ENCODE peak calls at places on chromosomes 16 and 17, in five cellular contexts. One of them, this sample, is unnamed.

GRCh38 chr17:44197980-44198720 is 1.5 kb downstream of the ATXN7L3 start:
- DNase-seq in tibial nerve: peak
- DNase-seq in thoracic aorta: no peak
- DNase-seq in endodermal cell: no peak
- DNase-seq in foreskin keratinocyte: no peak
- DNase-seq in this sample: peak

GRCh38 chr16:3020247-3020603 is at the start of gene TNFRSF12A:
- DNase-seq in tibial nerve: peak
- DNase-seq in thoracic aorta: no peak
- DNase-seq in endodermal cell: peak
- DNase-seq in foreskin keratinocyte: peak
- DNase-seq in this sample: peak

GRCh38 chr16:58634265-58634802 is 4.7 kb upstream of the CNOT1 start:
- DNase-seq in tibial nerve: no peak
- DNase-seq in thoracic aorta: no peak
- DNase-seq in endodermal cell: peak
- DNase-seq in foreskin keratinocyte: no peak
- DNase-seq in this sample: no peak

GRCh38 chr17:82952019-82952418 is 112.2 kb upstream of the ZNF750 start:
- DNase-seq in tibial nerve: no peak
- DNase-seq in thoracic aorta: no peak
- DNase-seq in endodermal cell: no peak
- DNase-seq in foreskin keratinocyte: no peak
- DNase-seq in this sample: no peak

GRCh38 chr16:60013076-60013475 is 1279.0 kb upstream of the GOT2 start:
- DNase-seq in tibial nerve: no peak
- DNase-seq in thoracic aorta: no peak
- DNase-seq in endodermal cell: no peak
- DNase-seq in foreskin keratinocyte: no peak
- DNase-seq in this sample: no peak

GRCh38 chr17:360141-360705 is 7.6 kb upstream of the RPH3AL start:
- DNase-seq in tibial nerve: no peak
- DNase-seq in thoracic aorta: no peak
- DNase-seq in endodermal cell: no peak
- DNase-seq in foreskin keratinocyte: no peak
- DNase-seq in this sample: no peak

GRCh38 chr17:72600934-72601333 is 480.1 kb downstream of the SOX9 start:
- DNase-seq in tibial nerve: no peak
- DNase-seq in thoracic aorta: no peak
- DNase-seq in endodermal cell: no peak
- DNase-seq in foreskin keratinocyte: peak
- DNase-seq in this sample: no peak

GRCh38 chr17:50095626-50096037 is 481 bp downstream of the PDK2 start:
- DNase-seq in tibial nerve: no peak
- DNase-seq in thoracic aorta: no peak
- DNase-seq in endodermal cell: peak
- DNase-seq in foreskin keratinocyte: no peak
- DNase-seq in this sample: peak

GRCh38 chr17:47305302-47305923 is 18.3 kb upstream of the EFCAB13 start:
- DNase-seq in tibial nerve: no peak
- DNase-seq in thoracic aorta: no peak
- DNase-seq in endodermal cell: peak
- DNase-seq in foreskin keratinocyte: peak
- DNase-seq in this sample: peak

GRCh38 chr16:78894872-78895271 is 705.7 kb downstream of the MAF start:
- DNase-seq in tibial nerve: no peak
- DNase-seq in thoracic aorta: no peak
- DNase-seq in endodermal cell: no peak
- DNase-seq in foreskin keratinocyte: no peak
- DNase-seq in this sample: no peak

GRCh38 chr17:79923974-79924638 is 84.9 kb upstream of the CBX4 start:
- DNase-seq in tibial nerve: no peak
- DNase-seq in thoracic aorta: no peak
- DNase-seq in endodermal cell: peak
- DNase-seq in foreskin keratinocyte: no peak
- DNase-seq in this sample: no peak

GRCh38 chr17:79924639-79924976 is 85.4 kb upstream of the CBX4 start:
- DNase-seq in tibial nerve: no peak
- DNase-seq in thoracic aorta: no peak
- DNase-seq in endodermal cell: no peak
- DNase-seq in foreskin keratinocyte: no peak
- DNase-seq in this sample: no peak

GRCh38 chr17:79926308-79927135 is 87.3 kb upstream of the CBX4 start:
- DNase-seq in tibial nerve: no peak
- DNase-seq in thoracic aorta: no peak
- DNase-seq in endodermal cell: no peak
- DNase-seq in foreskin keratinocyte: no peak
- DNase-seq in this sample: no peak

GRCh38 chr17:79926002-79926307 is 86.7 kb upstream of the CBX4 start:
- DNase-seq in tibial nerve: no peak
- DNase-seq in thoracic aorta: no peak
- DNase-seq in endodermal cell: no peak
- DNase-seq in foreskin keratinocyte: no peak
- DNase-seq in this sample: no peak

GRCh38 chr17:79925242-79925957 is 86.2 kb upstream of the CBX4 start:
- DNase-seq in tibial nerve: no peak
- DNase-seq in thoracic aorta: no peak
- DNase-seq in endodermal cell: peak
- DNase-seq in foreskin keratinocyte: no peak
- DNase-seq in this sample: peak
- TF ChIP-seq CTCF in tibial nerve: no peak
- TF ChIP-seq CTCF in thoracic aorta: no peak
- TF ChIP-seq CTCF in endodermal cell: no peak
- TF ChIP-seq CTCF in foreskin keratinocyte: no peak
- TF ChIP-seq CTCF in this sample: no peak

GRCh38 chr16:89334988-89335802 is 117.7 kb downstream of the ZNF778 start:
- DNase-seq in tibial nerve: no peak
- DNase-seq in thoracic aorta: no peak
- DNase-seq in endodermal cell: no peak
- DNase-seq in foreskin keratinocyte: no peak
- DNase-seq in this sample: no peak

GRCh38 chr16:89334050-89334449 is 116.5 kb downstream of the ZNF778 start:
- DNase-seq in tibial nerve: no peak
- DNase-seq in thoracic aorta: no peak
- DNase-seq in endodermal cell: no peak
- DNase-seq in foreskin keratinocyte: no peak
- DNase-seq in this sample: no peak

GRCh38 chr16:89335803-89336485 is 118.4 kb downstream of the ZNF778 start:
- DNase-seq in tibial nerve: no peak
- DNase-seq in thoracic aorta: no peak
- DNase-seq in endodermal cell: no peak
- DNase-seq in foreskin keratinocyte: no peak
- DNase-seq in this sample: no peak

GRCh38 chr16:89332248-89333245 is 115.0 kb downstream of the ZNF778 start:
- DNase-seq in tibial nerve: no peak
- DNase-seq in thoracic aorta: no peak
- DNase-seq in endodermal cell: no peak
- DNase-seq in foreskin keratinocyte: no peak
- DNase-seq in this sample: no peak

DNA sequence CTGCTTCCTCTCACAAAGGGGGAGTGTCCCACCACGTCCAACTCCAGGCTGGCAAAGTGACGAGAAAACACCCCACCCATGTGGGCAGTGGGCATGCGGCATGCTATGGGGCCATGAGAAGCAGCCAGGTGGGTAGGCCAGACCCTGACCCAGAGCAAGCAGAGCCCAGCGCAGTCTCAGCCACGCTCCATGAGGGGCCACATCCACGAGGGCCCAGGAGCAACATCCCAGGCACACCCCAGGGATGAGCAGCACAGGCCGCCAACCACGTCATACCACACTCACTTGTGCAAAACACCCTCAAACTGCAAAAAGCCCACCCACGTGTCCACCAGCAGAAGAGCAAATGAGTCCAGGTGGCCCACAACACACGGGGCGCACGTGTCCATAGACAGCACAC is 117.0 kb downstream of the ZNF778 start:
- DNase-seq in tibial nerve: no peak
- DNase-seq in thoracic aorta: no peak
- DNase-seq in endodermal cell: no peak
- DNase-seq in foreskin keratinocyte: no peak
- DNase-seq in this sample: no peak
- H3K27ac ChIP-seq in tibial nerve: peak
- H3K27ac ChIP-seq in thoracic aorta: no peak
- H3K27ac ChIP-seq in endodermal cell: peak
- H3K27ac ChIP-seq in foreskin keratinocyte: no peak
- H3K27ac ChIP-seq in this sample: peak

GRCh38 chr16:81936209-81936608 is 75.1 kb downstream of the SDR42E1 start:
- DNase-seq in tibial nerve: no peak
- DNase-seq in thoracic aorta: no peak
- DNase-seq in endodermal cell: no peak
- DNase-seq in foreskin keratinocyte: no peak
- DNase-seq in this sample: no peak

GRCh38 chr16:81940781-81941560 is 70.3 kb downstream of the SDR42E1 start:
- DNase-seq in tibial nerve: no peak
- DNase-seq in thoracic aorta: no peak
- DNase-seq in endodermal cell: peak
- DNase-seq in foreskin keratinocyte: no peak
- DNase-seq in this sample: peak

GRCh38 chr16:81938331-81939163 is 72.7 kb downstream of the SDR42E1 start:
- DNase-seq in tibial nerve: no peak
- DNase-seq in thoracic aorta: no peak
- DNase-seq in endodermal cell: no peak
- DNase-seq in foreskin keratinocyte: no peak
- DNase-seq in this sample: no peak

GRCh38 chr16:81937305-81938038 is 73.8 kb downstream of the SDR42E1 start:
- DNase-seq in tibial nerve: no peak
- DNase-seq in thoracic aorta: no peak
- DNase-seq in endodermal cell: no peak
- DNase-seq in foreskin keratinocyte: peak
- DNase-seq in this sample: no peak

GRCh38 chr16:81939164-81940067 is 71.9 kb downstream of the SDR42E1 start:
- DNase-seq in tibial nerve: no peak
- DNase-seq in thoracic aorta: no peak
- DNase-seq in endodermal cell: peak
- DNase-seq in foreskin keratinocyte: no peak
- DNase-seq in this sample: no peak
- TF ChIP-seq CTCF in tibial nerve: no peak
- TF ChIP-seq CTCF in thoracic aorta: no peak
- TF ChIP-seq CTCF in endodermal cell: peak
- TF ChIP-seq CTCF in foreskin keratinocyte: peak
- TF ChIP-seq CTCF in this sample: no peak

GRCh38 chr16:65782537-65783290 is 583.8 kb upstream of the CDH5 start:
- DNase-seq in tibial nerve: no peak
- DNase-seq in thoracic aorta: no peak
- DNase-seq in endodermal cell: no peak
- DNase-seq in foreskin keratinocyte: peak
- DNase-seq in this sample: peak

GRCh38 chr16:65781855-65782254 is 584.6 kb upstream of the CDH5 start:
- DNase-seq in tibial nerve: no peak
- DNase-seq in thoracic aorta: no peak
- DNase-seq in endodermal cell: no peak
- DNase-seq in foreskin keratinocyte: no peak
- DNase-seq in this sample: no peak

GRCh38 chr16:65781363-65781762 is 585.1 kb upstream of the CDH5 start:
- DNase-seq in tibial nerve: no peak
- DNase-seq in thoracic aorta: no peak
- DNase-seq in endodermal cell: no peak
- DNase-seq in foreskin keratinocyte: no peak
- DNase-seq in this sample: no peak

GRCh38 chr16:65786916-65787315 is 579.6 kb upstream of the CDH5 start:
- DNase-seq in tibial nerve: peak
- DNase-seq in thoracic aorta: no peak
- DNase-seq in endodermal cell: no peak
- DNase-seq in foreskin keratinocyte: no peak
- DNase-seq in this sample: no peak

GRCh38 chr16:65783709-65784474 is 582.6 kb upstream of the CDH5 start:
- DNase-seq in tibial nerve: no peak
- DNase-seq in thoracic aorta: no peak
- DNase-seq in endodermal cell: no peak
- DNase-seq in foreskin keratinocyte: no peak
- DNase-seq in this sample: no peak
- H3K27ac ChIP-seq in tibial nerve: no peak
- H3K27ac ChIP-seq in thoracic aorta: no peak
- H3K27ac ChIP-seq in endodermal cell: no peak
- H3K27ac ChIP-seq in foreskin keratinocyte: no peak
- H3K27ac ChIP-seq in this sample: peak

DNA sequence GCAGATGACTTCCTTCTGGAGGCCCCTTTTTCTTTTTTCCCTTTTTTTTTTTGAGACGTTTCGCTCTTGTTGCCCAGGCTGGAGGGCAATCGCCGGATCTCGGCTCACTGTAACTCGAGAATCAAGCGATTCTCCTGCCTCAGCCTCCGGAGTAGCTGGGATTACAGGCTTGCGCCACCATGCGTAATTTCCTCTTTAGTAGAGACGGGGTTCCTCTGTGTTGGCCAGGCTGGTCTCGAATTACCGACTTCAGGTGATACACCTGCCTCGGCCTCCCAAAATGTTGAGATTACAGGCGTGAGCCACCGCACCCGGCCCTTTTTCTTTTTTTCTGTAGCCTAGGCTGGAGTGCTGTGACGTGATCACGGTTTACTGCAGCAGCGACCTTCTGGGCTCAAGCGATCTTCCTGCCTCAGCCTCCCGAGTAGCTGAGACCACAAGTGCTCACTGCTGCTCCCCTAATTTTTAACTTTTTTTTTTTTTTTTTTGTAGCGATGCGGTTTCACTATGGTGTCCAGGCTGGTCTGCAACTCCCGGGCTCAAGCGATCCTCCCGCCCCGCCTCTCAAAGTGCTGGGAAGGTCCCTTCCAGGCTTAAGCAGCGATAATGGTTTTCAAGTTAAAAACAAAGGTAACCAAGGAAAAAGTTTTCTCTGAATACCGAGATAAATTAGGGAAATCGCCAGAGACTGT is 956 bp upstream of the IST1 start:
- DNase-seq in tibial nerve: peak
- DNase-seq in thoracic aorta: no peak
- DNase-seq in endodermal cell: peak
- DNase-seq in foreskin keratinocyte: peak
- DNase-seq in this sample: peak
- TF ChIP-seq CTCF in tibial nerve: no peak
- TF ChIP-seq CTCF in thoracic aorta: no peak
- TF ChIP-seq CTCF in endodermal cell: peak
- TF ChIP-seq CTCF in foreskin keratinocyte: peak
- TF ChIP-seq CTCF in this sample: peak

This sample was measured in RWPE1.